ENCODE peak calls at places on chromosomes 12 and 14, in six cellular contexts. R is CD4-positive, CD25-positive, alpha-beta regulatory T cell; U is activated T-cell treated with anti-CD3 and anti-CD28 coated beads, Interleukin-2, amount 50 U/mL, for 72 hours; C is NCI-H69; W is AG10803; K is cortex of kidney. G is an unnamed sample.

GRCh38 chr12:87439990-87440827 is 589.0 kb downstream of the C12orf50 start:
- DNase-seq in R (no peak), U (no peak), C (no peak), W (peak), K (no peak), G (no peak)

GRCh38 chr12:96383991-96384390 is 16.2 kb downstream of the CDK17 start:
- DNase-seq in R (no peak), U (no peak), C (no peak), W (peak), K (no peak), G (no peak)

GRCh38 chr12:60052483-60052882 is 456.7 kb downstream of the SLC16A7 start:
- DNase-seq in R (no peak), U (no peak), C (no peak), W (no peak), K (no peak), G (no peak)

GRCh38 chr12:131349397-131350127 is 361.3 kb upstream of the SFSWAP start:
- DNase-seq in R (no peak), U (no peak), C (no peak), W (no peak), K (no peak), G (no peak)

GRCh38 chr12:114448618-114448933 is 42.6 kb upstream of the TBX5 start:
- DNase-seq in R (no peak), U (no peak), C (no peak), W (no peak), K (no peak), G (no peak)

GRCh38 chr14:102474934-102475333 is 34.6 kb downstream of the ANKRD9 start:
- DNase-seq in R (no peak), U (no peak), C (no peak), W (peak), K (no peak), G (no peak)

GRCh38 chr12:52300796-52301691 is 9.7 kb upstream of the KRT81 start:
- DNase-seq in R (no peak), U (no peak), C (no peak), W (no peak), K (no peak), G (no peak)

GRCh38 chr14:95346820-95347219 is 27.1 kb upstream of the CLMN start:
- DNase-seq in R (no peak), U (no peak), C (no peak), W (no peak), K (no peak), G (no peak)

GRCh38 chr12:26817183-26817591 is 15.8 kb downstream of the ITPR2 start:
- DNase-seq in R (no peak), U (no peak), C (peak), W (no peak), K (no peak), G (no peak)

GRCh38 chr14:91897121-91897701 is 29.9 kb upstream of the TC2N start:
- DNase-seq in R (no peak), U (no peak), C (peak), W (peak), K (no peak), G (no peak)

GRCh38 chr12:64679487-64679983 is 69.2 kb downstream of the RASSF3 start:
- DNase-seq in R (peak), U (peak), C (peak), W (peak), K (no peak), G (peak)

GRCh38 chr12:5521456-5522325 is 89.8 kb downstream of the NTF3 start:
- DNase-seq in R (no peak), U (no peak), C (no peak), W (no peak), K (no peak), G (no peak)

GRCh38 chr14:94081386-94081820 is 293 bp downstream of the IFI27L1 start:
- DNase-seq in R (no peak), U (no peak), C (peak), W (no peak), K (no peak), G (no peak)

GRCh38 chr12:92144631-92145480 is 790 bp downstream of the BTG1 start:
- DNase-seq in R (peak), U (peak), C (peak), W (peak), K (no peak), G (peak)

GRCh38 chr14:99838555-99839193 is 45.5 kb downstream of the EML1 start:
- DNase-seq in R (no peak), U (no peak), C (no peak), W (peak), K (no peak), G (no peak)

GRCh38 chr12:116443706-116444589 is 115.2 kb upstream of the MAP1LC3B2 start:
- DNase-seq in R (no peak), U (peak), C (no peak), W (no peak), K (no peak), G (peak)

GRCh38 chr14:104128981-104129380 is 9.4 kb upstream of the KIF26A start:
- DNase-seq in R (no peak), U (no peak), C (no peak), W (no peak), K (no peak), G (no peak)